ENCODE peak calls at places on chromosomes 3 and 15, in six cellular contexts. One of them, this sample, is unnamed.

GRCh38 chr3:122183521-122183892 is at the start of gene CASR:
- DNase-seq in glutamatergic neuron: peak; percentile 24
- DNase-seq in endothelial cell: peak; percentile 23
- DNase-seq in tibial nerve: no peak
- DNase-seq in esophagus squamous epithelium: no peak
- DNase-seq in AG09309: no peak
- DNase-seq in this sample: peak; percentile 56

GRCh38 chr15:69552057-69552815 is 99.6 kb downstream of the RPLP1 start:
- DNase-seq in glutamatergic neuron: no peak
- DNase-seq in endothelial cell: no peak
- DNase-seq in tibial nerve: no peak
- DNase-seq in esophagus squamous epithelium: no peak
- DNase-seq in AG09309: no peak
- DNase-seq in this sample: no peak

GRCh38 chr15:77143606-77144005 is 72.7 kb upstream of the TSPAN3 start:
- DNase-seq in glutamatergic neuron: no peak
- DNase-seq in endothelial cell: no peak
- DNase-seq in tibial nerve: no peak
- DNase-seq in esophagus squamous epithelium: no peak
- DNase-seq in AG09309: no peak
- DNase-seq in this sample: no peak

GRCh38 chr15:71170163-71170562 is 54.9 kb downstream of the THSD4 start:
- DNase-seq in glutamatergic neuron: no peak
- DNase-seq in endothelial cell: no peak
- DNase-seq in tibial nerve: no peak
- DNase-seq in esophagus squamous epithelium: no peak
- DNase-seq in AG09309: no peak
- DNase-seq in this sample: no peak

GRCh38 chr15:30065025-30065801 is 17.5 kb upstream of the GOLGA8J start:
- DNase-seq in glutamatergic neuron: no peak
- DNase-seq in endothelial cell: no peak
- DNase-seq in tibial nerve: no peak
- DNase-seq in esophagus squamous epithelium: no peak
- DNase-seq in AG09309: peak; percentile 77
- DNase-seq in this sample: no peak

GRCh38 chr3:165383381-165383780 is 187.2 kb upstream of the SLITRK3 start:
- DNase-seq in glutamatergic neuron: no peak
- DNase-seq in endothelial cell: no peak
- DNase-seq in tibial nerve: no peak
- DNase-seq in esophagus squamous epithelium: no peak
- DNase-seq in AG09309: no peak
- DNase-seq in this sample: no peak

GRCh38 chr3:51637941-51638471 is 33.0 kb upstream of the TEX264 start:
- DNase-seq in glutamatergic neuron: peak; percentile 57
- DNase-seq in endothelial cell: peak; percentile 61
- DNase-seq in tibial nerve: no peak
- DNase-seq in esophagus squamous epithelium: no peak
- DNase-seq in AG09309: peak; percentile 8
- DNase-seq in this sample: no peak

GRCh38 chr15:43274136-43274535 is 7.4 kb upstream of the TGM5 start:
- DNase-seq in glutamatergic neuron: no peak
- DNase-seq in endothelial cell: no peak
- DNase-seq in tibial nerve: no peak
- DNase-seq in esophagus squamous epithelium: no peak
- DNase-seq in AG09309: no peak
- DNase-seq in this sample: no peak

GRCh38 chr15:70358871-70359647 is 261.3 kb upstream of the TLE3 start:
- DNase-seq in glutamatergic neuron: no peak
- DNase-seq in endothelial cell: no peak
- DNase-seq in tibial nerve: no peak
- DNase-seq in esophagus squamous epithelium: no peak
- DNase-seq in AG09309: no peak
- DNase-seq in this sample: peak; percentile 63

GRCh38 chr3:157535667-157536066 is 32.5 kb upstream of the VEPH1 start:
- DNase-seq in glutamatergic neuron: no peak
- DNase-seq in endothelial cell: no peak
- DNase-seq in tibial nerve: no peak
- DNase-seq in esophagus squamous epithelium: no peak
- DNase-seq in AG09309: no peak
- DNase-seq in this sample: no peak

GRCh38 chr3:59425371-59425770 is 375.5 kb upstream of the CFAP20DC start:
- DNase-seq in glutamatergic neuron: no peak
- DNase-seq in endothelial cell: no peak
- DNase-seq in tibial nerve: no peak
- DNase-seq in esophagus squamous epithelium: no peak
- DNase-seq in AG09309: peak; percentile 24
- DNase-seq in this sample: no peak

GRCh38 chr3:62956411-62956810 is 81.2 kb upstream of the CADPS start:
- DNase-seq in glutamatergic neuron: no peak
- DNase-seq in endothelial cell: no peak
- DNase-seq in tibial nerve: no peak
- DNase-seq in esophagus squamous epithelium: no peak
- DNase-seq in AG09309: no peak
- DNase-seq in this sample: no peak

GRCh38 chr15:65204236-65204930 is 6.9 kb downstream of the CILP start:
- DNase-seq in glutamatergic neuron: no peak
- DNase-seq in endothelial cell: no peak
- DNase-seq in tibial nerve: no peak
- DNase-seq in esophagus squamous epithelium: no peak
- DNase-seq in AG09309: no peak
- DNase-seq in this sample: no peak

GRCh38 chr15:92159906-92160841 is 233.5 kb upstream of the ST8SIA2 start:
- DNase-seq in glutamatergic neuron: no peak
- DNase-seq in endothelial cell: no peak
- DNase-seq in tibial nerve: no peak
- DNase-seq in esophagus squamous epithelium: no peak
- DNase-seq in AG09309: no peak
- DNase-seq in this sample: no peak

GRCh38 chr3:107981471-107982111 is 109.2 kb downstream of the CD47 start:
- DNase-seq in glutamatergic neuron: no peak
- DNase-seq in endothelial cell: peak; percentile 8
- DNase-seq in tibial nerve: no peak
- DNase-seq in esophagus squamous epithelium: no peak
- DNase-seq in AG09309: no peak
- DNase-seq in this sample: no peak

GRCh38 chr3:185789891-185790830 is 34.7 kb downstream of the IGF2BP2 start:
- DNase-seq in glutamatergic neuron: no peak
- DNase-seq in endothelial cell: no peak
- DNase-seq in tibial nerve: no peak
- DNase-seq in esophagus squamous epithelium: no peak
- DNase-seq in AG09309: no peak
- DNase-seq in this sample: no peak

GRCh38 chr3:58299839-58300516 is 6.1 kb upstream of the RPP14 start:
- DNase-seq in glutamatergic neuron: no peak
- DNase-seq in endothelial cell: no peak
- DNase-seq in tibial nerve: no peak
- DNase-seq in esophagus squamous epithelium: no peak
- DNase-seq in AG09309: peak; percentile 21
- DNase-seq in this sample: no peak

GRCh38 chr3:108931025-108931424 is 22.7 kb downstream of the GUCA1C start:
- DNase-seq in glutamatergic neuron: no peak
- DNase-seq in endothelial cell: no peak
- DNase-seq in tibial nerve: no peak
- DNase-seq in esophagus squamous epithelium: no peak
- DNase-seq in AG09309: no peak
- DNase-seq in this sample: no peak

GRCh38 chr3:66638717-66639116 is 137.9 kb upstream of the LRIG1 start:
- DNase-seq in glutamatergic neuron: no peak
- DNase-seq in endothelial cell: no peak
- DNase-seq in tibial nerve: no peak
- DNase-seq in esophagus squamous epithelium: no peak
- DNase-seq in AG09309: no peak
- DNase-seq in this sample: no peak

GRCh38 chr3:38986901-38987300 is 64.8 kb downstream of the SCN11A start:
- DNase-seq in glutamatergic neuron: no peak
- DNase-seq in endothelial cell: no peak
- DNase-seq in tibial nerve: no peak
- DNase-seq in esophagus squamous epithelium: no peak
- DNase-seq in AG09309: no peak
- DNase-seq in this sample: no peak

GRCh38 chr15:50881121-50882048 is 27.1 kb upstream of the AP4E1 start:
- DNase-seq in glutamatergic neuron: no peak
- DNase-seq in endothelial cell: no peak
- DNase-seq in tibial nerve: no peak
- DNase-seq in esophagus squamous epithelium: no peak
- DNase-seq in AG09309: no peak
- DNase-seq in this sample: no peak

GRCh38 chr3:134468519-134468918 is 17.3 kb downstream of the ANAPC13 start:
- DNase-seq in glutamatergic neuron: no peak
- DNase-seq in endothelial cell: no peak
- DNase-seq in tibial nerve: no peak
- DNase-seq in esophagus squamous epithelium: no peak
- DNase-seq in AG09309: no peak
- DNase-seq in this sample: no peak

GRCh38 chr15:93997071-93997658 is 234.2 kb upstream of the MCTP2 start:
- DNase-seq in glutamatergic neuron: no peak
- DNase-seq in endothelial cell: peak; percentile 28
- DNase-seq in tibial nerve: no peak
- DNase-seq in esophagus squamous epithelium: no peak
- DNase-seq in AG09309: peak; percentile 8
- DNase-seq in this sample: no peak

GRCh38 chr3:169478566-169479313 is 184.8 kb downstream of the MECOM start:
- DNase-seq in glutamatergic neuron: no peak
- DNase-seq in endothelial cell: no peak
- DNase-seq in tibial nerve: no peak
- DNase-seq in esophagus squamous epithelium: no peak
- DNase-seq in AG09309: no peak
- DNase-seq in this sample: no peak

GRCh38 chr3:183032904-183033555 is 52.7 kb upstream of the DCUN1D1 start:
- DNase-seq in glutamatergic neuron: no peak
- DNase-seq in endothelial cell: no peak
- DNase-seq in tibial nerve: no peak
- DNase-seq in esophagus squamous epithelium: no peak
- DNase-seq in AG09309: no peak
- DNase-seq in this sample: no peak
- TF ChIP-seq CTCF in glutamatergic neuron: no peak
- TF ChIP-seq CTCF in endothelial cell: no peak
- TF ChIP-seq CTCF in tibial nerve: no peak
- TF ChIP-seq CTCF in esophagus squamous epithelium: no peak
- TF ChIP-seq CTCF in AG09309: no peak
- TF ChIP-seq CTCF in this sample: no peak

GRCh38 chr3:127342735-127343134 is 54.9 kb upstream of the PRR20G start:
- DNase-seq in glutamatergic neuron: no peak
- DNase-seq in endothelial cell: no peak
- DNase-seq in tibial nerve: no peak
- DNase-seq in esophagus squamous epithelium: no peak
- DNase-seq in AG09309: no peak
- DNase-seq in this sample: no peak
- TF ChIP-seq CTCF in glutamatergic neuron: no peak
- TF ChIP-seq CTCF in endothelial cell: no peak
- TF ChIP-seq CTCF in tibial nerve: no peak
- TF ChIP-seq CTCF in esophagus squamous epithelium: no peak
- TF ChIP-seq CTCF in AG09309: no peak
- TF ChIP-seq CTCF in this sample: no peak

GRCh38 chr3:26712211-26713026 is 89.8 kb downstream of the LRRC3B start:
- DNase-seq in glutamatergic neuron: no peak
- DNase-seq in endothelial cell: peak; percentile 15
- DNase-seq in tibial nerve: no peak
- DNase-seq in esophagus squamous epithelium: no peak
- DNase-seq in AG09309: no peak
- DNase-seq in this sample: no peak
- TF ChIP-seq CTCF in glutamatergic neuron: peak; percentile 93
- TF ChIP-seq CTCF in endothelial cell: peak; percentile 90
- TF ChIP-seq CTCF in tibial nerve: peak; percentile 45
- TF ChIP-seq CTCF in esophagus squamous epithelium: peak; percentile 57
- TF ChIP-seq CTCF in AG09309: no peak
- TF ChIP-seq CTCF in this sample: peak; percentile 72

DNA sequence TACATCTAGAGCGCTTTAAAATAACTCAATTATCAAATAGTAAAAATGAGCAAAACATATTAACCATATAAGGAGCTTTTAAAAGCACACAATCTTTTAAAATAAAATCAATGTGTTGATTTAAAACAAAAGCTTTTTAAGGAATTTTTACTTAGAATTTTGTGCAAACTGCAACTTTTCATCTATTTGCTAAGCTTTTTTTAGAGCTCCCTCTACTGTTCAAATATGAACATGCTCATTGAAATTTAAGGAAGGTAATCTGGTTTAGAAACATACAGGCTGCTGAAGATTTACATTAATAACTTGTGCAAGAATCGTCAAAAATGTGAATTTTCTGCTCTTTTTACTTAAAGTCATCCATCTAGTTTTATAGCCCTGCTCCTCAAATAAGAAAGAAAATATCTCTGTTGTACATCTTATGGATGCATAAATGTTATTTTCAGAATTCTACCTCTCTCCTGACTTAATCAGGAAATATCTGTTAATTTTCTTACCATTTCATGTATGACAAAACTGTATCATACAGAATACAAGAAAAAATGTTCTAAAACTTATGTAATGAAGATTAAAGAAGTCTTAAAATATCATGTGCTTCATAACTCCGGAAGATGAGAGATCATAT is 469.4 kb upstream of the ROBO2 start:
- DNase-seq in glutamatergic neuron: no peak
- DNase-seq in endothelial cell: no peak
- DNase-seq in tibial nerve: no peak
- DNase-seq in esophagus squamous epithelium: no peak
- DNase-seq in AG09309: no peak
- DNase-seq in this sample: no peak
- TF ChIP-seq CTCF in glutamatergic neuron: peak; percentile 77
- TF ChIP-seq CTCF in endothelial cell: peak; percentile 90
- TF ChIP-seq CTCF in tibial nerve: no peak
- TF ChIP-seq CTCF in esophagus squamous epithelium: no peak
- TF ChIP-seq CTCF in AG09309: peak; percentile 47
- TF ChIP-seq CTCF in this sample: peak; percentile 85

This sample was measured in RWPE2.